ENCODE peak calls at places on chromosomes 2 and 18, in eight cellular contexts. R is HT-29; T is NCI-H524 treated with DMSO at 0.1 percent for 48 hours; L is endothelial cell of umbilical vein; W is neuronal stem cell; O is stimulated activated naive CD8-positive, alpha-beta T cell treated with anti-CD3 and anti-CD28 coated beads, Interleukin-15, amount 100 ng/mL, for 72 hours; I is GM04503; H is activated CD4-positive, alpha-beta T cell treated with anti-CD3 and anti-CD28 coated beads for 48 hours. X is an unnamed sample.

GRCh38 chr2:30078521-30078920 is 68.3 kb upstream of the YPEL5 start:
- DNase-seq in R (no peak), T (no peak), L (no peak), W (no peak), O (no peak), I (no peak), H (no peak), X (no peak)

GRCh38 chr18:73615506-73615905 is 532.1 kb downstream of the FBXO15 start:
- DNase-seq in R (no peak), T (no peak), L (no peak), W (no peak), O (no peak), I (no peak), H (no peak), X (no peak)

GRCh38 chr2:54568876-54569298 is 112.8 kb downstream of the SPTBN1 start:
- DNase-seq in R (no peak), T (no peak), L (peak), W (no peak), O (no peak), I (no peak), H (no peak), X (no peak)

GRCh38 chr2:86290596-86291327 is 46.7 kb downstream of the REEP1 start:
- DNase-seq in R (no peak), T (no peak), L (no peak), W (no peak), O (no peak), I (no peak), H (no peak), X (no peak)

GRCh38 chr18:36580874-36581750 is 247.7 kb downstream of the TPGS2 start:
- DNase-seq in R (no peak), T (no peak), L (no peak), W (no peak), O (no peak), I (peak), H (no peak), X (peak)

GRCh38 chr2:85433511-85434089 is 15.1 kb downstream of the SH2D6 start:
- DNase-seq in R (peak), T (peak), L (no peak), W (no peak), O (no peak), I (peak), H (no peak), X (peak)

GRCh38 chr2:105950521-105951389 is 206.0 kb downstream of the NCK2 start:
- DNase-seq in R (no peak), T (peak), L (peak), W (peak), O (no peak), I (no peak), H (peak), X (peak)

GRCh38 chr2:112706170-112706664 is 14.6 kb upstream of the NT5DC4 start:
- DNase-seq in R (no peak), T (no peak), L (no peak), W (no peak), O (peak), I (no peak), H (peak), X (peak)

GRCh38 chr18:8963876-8964275 is 138.6 kb upstream of the NDUFV2 start:
- DNase-seq in R (no peak), T (no peak), L (no peak), W (no peak), O (no peak), I (no peak), H (no peak), X (no peak)

GRCh38 chr18:11310476-11311086 is 161.2 kb upstream of the PIEZO2 start:
- DNase-seq in R (peak), T (peak), L (peak), W (peak), O (peak), I (no peak), H (peak), X (peak)

GRCh38 chr18:33914399-33914798 is 310.3 kb downstream of the NOL4 start:
- DNase-seq in R (no peak), T (no peak), L (no peak), W (no peak), O (no peak), I (no peak), H (no peak), X (no peak)